ENCODE peak calls at places on chromosome X, in four cellular contexts. D is WTC11, T is HepG2, J is GM12878. U is an unnamed sample.
A peak's percentile ranks its signal among the peaks of the same experiment; 100 is the strongest.

GRCh38 chrX:102849396-102849795 is 87.7 kb upstream of the RAB40AL start:
- DNase-seq in T (no peak), D (no peak), J (no peak), U (no peak)

GRCh38 chrX:150574824-150575409 is 6.5 kb downstream of the MTM1 start:
- DNase-seq in D (no peak), J (no peak), T (no peak), U (no peak)

GRCh38 chrX:97397371-97397770 is 513.7 kb downstream of the RPA4 start:
- DNase-seq in T (no peak), J (no peak), D (no peak), U (no peak)

GRCh38 chrX:107764845-107765608 is 10.6 kb downstream of the TSC22D3 start:
- DNase-seq in D (no peak), T (no peak), J (no peak), U (no peak)

GRCh38 chrX:70038951-70039350 is 10.8 kb downstream of the AWAT2 start:
- DNase-seq in J (no peak), T (no peak), D (no peak), U (no peak)

GRCh38 chrX:915427-916234 is 285.0 kb downstream of the SHOX start:
- DNase-seq in J (no peak), T (no peak), D (no peak), U (no peak)

GRCh38 chrX:136635235-136635634 is 12.7 kb upstream of the CD40LG start:
- DNase-seq in T (no peak), D (no peak), J (peak; percentile 51), U (no peak)

GRCh38 chrX:121013897-121014455 is 28.4 kb upstream of the CT47A1 start:
- DNase-seq in D (no peak), T (peak; percentile 66), J (no peak), U (no peak)

GRCh38 chrX:108396188-108396885 is 41.9 kb downstream of the COL4A6 start:
- DNase-seq in D (no peak), J (no peak), T (peak; percentile 17), U (no peak)

GRCh38 chrX:18874560-18875255 is 109.2 kb downstream of the PHKA2 start:
- DNase-seq in J (no peak), D (no peak), T (no peak), U (no peak)

GRCh38 chrX:153922932-153923857 is 2.9 kb downstream of the ARHGAP4 start:
- DNase-seq in D (no peak), J (no peak), T (no peak), U (no peak)

GRCh38 chrX:48538641-48539344 is 721 bp upstream of the TBC1D25 start:
- DNase-seq in D (no peak), T (no peak), J (no peak), U (no peak)

GRCh38 chrX:108734426-108734825 is 1.9 kb downstream of the IRS4 start:
- DNase-seq in T (no peak), D (no peak), J (no peak), U (no peak)

GRCh38 chrX:15864629-15865028 is 10.0 kb upstream of the AP1S2 start:
- DNase-seq in J (no peak), T (no peak), D (no peak), U (no peak)

GRCh38 chrX:100999451-100999850 is 29.9 kb downstream of the ARL13A start:
- DNase-seq in D (no peak), J (no peak), T (no peak), U (no peak)

GRCh38 chrX:100990139-100990538 is 20.6 kb downstream of the ARL13A start:
- DNase-seq in J (no peak), D (no peak), T (no peak), U (no peak)

GRCh38 chrX:100995469-100995868 is 26.0 kb downstream of the ARL13A start:
- DNase-seq in T (peak; percentile 4), J (no peak), D (no peak), U (no peak)

DNA sequence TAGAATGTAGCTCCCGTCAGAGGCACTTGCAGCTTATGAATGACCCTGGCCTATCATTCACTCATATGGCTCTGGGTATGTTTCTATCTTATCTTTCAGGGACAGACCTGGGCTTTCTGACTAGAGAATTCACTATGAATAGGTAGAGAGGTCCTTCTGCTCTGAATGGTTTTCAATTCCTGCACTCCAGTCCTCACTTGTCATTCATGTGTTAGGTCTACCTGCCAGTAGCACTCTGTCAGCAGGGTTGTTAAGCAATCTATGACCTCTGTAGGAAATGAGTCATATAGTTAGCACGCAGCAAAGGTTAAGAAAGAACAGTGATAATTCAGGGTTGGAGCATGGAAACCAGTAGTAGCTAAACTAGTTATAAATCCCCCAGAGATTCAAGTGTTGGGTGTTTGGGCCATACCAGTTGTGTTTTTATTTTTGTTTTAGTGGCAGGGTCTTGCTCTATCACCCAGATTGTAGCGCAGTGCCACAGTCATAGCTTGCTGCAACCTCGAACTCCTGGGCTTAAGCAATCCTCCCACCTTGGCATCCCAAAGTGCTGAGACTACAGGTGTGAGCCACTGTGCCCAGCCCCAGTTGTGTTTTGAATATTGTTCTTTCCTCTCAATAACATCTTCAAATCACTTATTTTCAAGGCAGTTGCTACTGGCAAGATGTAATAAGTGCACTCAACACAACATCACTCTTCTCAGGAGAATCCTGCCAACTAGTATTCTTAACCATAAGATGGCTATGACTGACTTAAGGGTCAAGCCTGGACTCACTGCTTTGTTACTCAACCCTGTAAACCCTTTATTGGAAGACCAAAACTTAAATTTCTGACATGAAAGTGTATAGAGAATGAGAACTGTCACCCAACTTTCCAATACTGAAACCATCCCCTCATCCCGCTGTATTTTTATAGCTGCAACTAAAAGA is 25.1 kb downstream of the ARL13A start:
- DNase-seq in T (peak; percentile 72), D (no peak), J (peak; percentile 8), U (peak; percentile 28)
- TF ChIP-seq ETV6 in T (no peak), D (no peak), J (no peak), U (no peak)

GRCh38 chrX:148658115-148658725 is 157.8 kb downstream of the AFF2 start:
- DNase-seq in T (no peak), J (no peak), D (no peak), U (no peak)

GRCh38 chrX:148664171-148664570 is 163.8 kb downstream of the AFF2 start:
- DNase-seq in T (no peak), J (no peak), D (no peak), U (no peak)

GRCh38 chrX:148662014-148662413 is 161.6 kb downstream of the AFF2 start:
- DNase-seq in T (no peak), D (no peak), J (no peak), U (no peak)

GRCh38 chrX:148659481-148659880 is 159.1 kb downstream of the AFF2 start:
- DNase-seq in D (no peak), T (no peak), J (no peak), U (no peak)

DNA sequence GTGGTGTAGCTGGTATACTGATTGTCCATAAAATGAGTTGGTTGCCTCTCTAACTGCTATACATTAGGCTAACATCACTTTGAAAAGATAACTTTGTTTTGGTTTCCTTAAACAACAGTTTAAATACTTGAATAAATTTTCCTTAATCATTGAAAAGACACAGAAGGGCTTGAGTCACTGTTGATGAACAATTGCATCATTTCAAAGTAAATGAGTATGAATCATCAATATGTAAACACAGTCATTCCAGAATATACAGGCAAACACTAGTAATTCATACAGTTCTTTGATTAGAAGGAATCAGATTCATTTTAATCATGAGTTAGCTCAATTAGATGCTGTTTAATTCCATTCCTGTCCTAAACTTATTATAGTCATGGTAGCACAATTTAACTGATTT is 160.6 kb downstream of the AFF2 start:
- DNase-seq in D (no peak), J (no peak), T (no peak), U (no peak)
- TF ChIP-seq ETV6 in D (no peak), J (no peak), T (no peak), U (no peak)

DNA sequence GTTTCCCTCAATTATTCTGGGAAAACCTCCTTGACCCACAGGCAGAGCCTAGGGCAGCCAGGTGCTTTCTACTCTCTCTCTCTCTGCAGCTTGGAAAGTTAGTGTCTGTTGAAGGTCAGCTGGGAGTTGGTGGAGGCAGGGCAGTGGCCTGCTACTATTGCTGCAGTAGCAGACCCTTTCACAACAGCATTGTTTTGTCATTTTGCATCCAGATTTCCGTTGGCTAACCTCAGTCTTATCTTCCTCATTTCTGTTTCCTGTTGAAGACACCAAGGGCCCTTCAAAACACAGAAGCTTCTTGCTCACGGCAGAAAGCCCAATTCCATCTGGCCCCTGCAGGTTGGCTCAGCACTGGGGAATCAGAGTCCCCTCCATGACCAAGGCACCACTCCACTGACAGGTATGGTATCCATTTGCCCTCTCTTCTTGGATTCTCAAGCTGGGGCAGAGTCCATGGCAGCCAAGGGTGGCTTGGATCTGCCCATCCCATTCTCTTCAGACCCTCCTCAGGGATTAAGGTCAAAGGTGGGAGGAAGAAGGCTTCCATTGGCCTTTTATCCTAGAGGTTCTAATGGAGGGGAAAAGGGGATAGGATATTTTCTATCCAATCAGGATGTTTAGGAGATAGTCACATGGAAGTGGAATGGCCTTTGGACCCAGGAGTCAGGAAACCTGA is 24.6 kb downstream of the VSIG4 start:
- DNase-seq in D (no peak), J (peak; percentile 68), T (no peak), U (peak; percentile 88)
- TF ChIP-seq ETV6 in D (no peak), J (peak; percentile 84), T (no peak), U (peak; percentile 78)

DNA sequence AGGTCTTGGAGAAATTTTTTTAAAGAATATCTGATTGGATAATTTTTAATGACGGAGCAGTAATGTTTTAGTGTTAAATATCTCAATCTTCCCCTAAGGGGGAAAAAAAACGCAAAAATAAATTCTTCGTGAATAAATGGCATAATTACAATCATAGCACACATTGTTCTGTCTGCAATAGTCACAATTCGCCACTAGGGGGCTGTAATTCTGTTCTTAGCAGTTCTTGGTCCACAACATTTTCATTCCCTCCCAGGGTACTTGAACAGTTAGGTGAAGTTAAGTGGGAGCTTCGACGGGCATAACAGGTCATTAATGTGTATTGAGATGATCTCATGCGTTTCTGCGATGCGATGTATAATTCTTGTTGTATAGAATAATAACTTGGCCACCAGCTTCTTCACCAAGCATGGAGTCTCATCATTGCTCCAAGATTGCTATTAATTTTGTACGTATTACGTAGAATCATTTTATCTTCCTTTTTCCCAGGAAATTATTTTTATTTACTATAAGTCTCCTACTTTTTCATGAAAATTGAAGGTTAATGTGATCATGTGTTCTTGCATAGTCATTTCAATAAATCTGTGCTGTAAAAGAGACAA is 27.2 kb downstream of the HTR2C start:
- DNase-seq in T (peak; percentile 3), J (no peak), D (peak; percentile 20), U (peak; percentile 39)
- TF ChIP-seq ETV6 in T (no peak), J (no peak), D (no peak), U (no peak)

DNA sequence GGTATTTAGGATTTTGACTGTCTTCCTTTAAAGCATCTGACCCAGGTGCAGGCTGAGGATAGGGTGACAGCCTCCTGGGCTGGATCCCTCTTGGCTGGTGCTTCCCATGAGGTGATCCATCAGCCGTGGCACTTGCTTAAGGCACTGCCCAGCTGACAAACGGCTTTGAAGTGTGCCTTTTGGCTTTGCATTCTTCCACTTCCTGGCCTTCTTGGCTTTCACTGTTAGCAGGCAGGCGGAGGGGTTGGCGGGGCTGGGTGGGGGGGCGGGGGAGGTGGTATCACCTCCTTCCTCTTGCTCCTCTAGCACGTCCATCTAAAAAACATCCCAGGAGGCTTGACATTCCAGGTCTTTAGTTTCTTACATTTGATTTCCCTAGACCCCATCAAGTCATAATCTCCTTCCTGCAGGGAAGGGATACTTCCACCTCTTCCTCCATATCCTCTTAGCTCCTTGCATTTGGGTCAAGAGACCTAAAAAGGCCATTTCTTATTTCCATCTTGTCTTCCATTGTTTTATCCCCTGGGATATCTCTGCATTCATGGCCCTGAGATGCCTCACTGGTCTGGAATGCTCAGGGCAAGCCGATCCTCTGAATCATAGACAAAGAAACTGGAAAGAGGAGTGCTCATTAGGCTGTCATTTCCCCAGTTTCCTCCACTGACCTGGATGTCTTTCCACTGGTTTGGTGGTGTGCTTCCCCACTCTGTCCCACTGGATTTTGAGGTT is 11.3 kb upstream of the APLN start:
- DNase-seq in J (no peak), D (no peak), T (no peak), U (no peak)
- TF ChIP-seq ETV6 in J (no peak), D (no peak), T (no peak), U (no peak)